ENCODE peak calls at places on chromosomes 2 and 18, in five cellular contexts. A, M, Z, L and S are unnamed samples.

GRCh38 chr2:174072069-174072468 is 106.9 kb upstream of the SP3 start:
- DNase-seq in A (peak), L (no peak), M (no peak), Z (no peak), S (no peak)

GRCh38 chr2:118061135-118061955 is 26.9 kb upstream of the INSIG2 start:
- DNase-seq in A (peak), L (peak), M (peak), Z (no peak), S (no peak)

GRCh38 chr2:136527560-136527959 is 237.8 kb upstream of the THSD7B start:
- DNase-seq in Z (no peak), M (no peak), A (peak), L (peak), S (no peak)

GRCh38 chr2:172228177-172228785 is 125.6 kb upstream of the DLX2 start:
- DNase-seq in A (no peak), M (no peak), Z (no peak), L (no peak), S (no peak)

GRCh38 chr2:65045651-65046050 is 10.6 kb upstream of the CEP68 start:
- DNase-seq in Z (no peak), M (no peak), L (peak), A (no peak), S (no peak)

GRCh38 chr2:238873841-238874240 is 26.0 kb downstream of the TWIST2 start:
- DNase-seq in A (no peak), M (no peak), L (no peak), Z (no peak), S (no peak)

GRCh38 chr18:79540914-79541301 is 138.7 kb upstream of the CTDP1 start:
- DNase-seq in L (no peak), Z (no peak), M (peak), A (no peak), S (no peak)

GRCh38 chr2:2648094-2648493 is 317.0 kb upstream of the MYT1L start:
- DNase-seq in Z (no peak), A (no peak), L (no peak), M (no peak), S (no peak)

GRCh38 chr2:54329482-54330225 is 73.6 kb upstream of the TSPYL6 start:
- DNase-seq in Z (no peak), A (peak), M (no peak), L (no peak), S (no peak)

GRCh38 chr2:151197184-151198070 is 64.2 kb downstream of the RBM43 start:
- DNase-seq in A (no peak), L (no peak), Z (no peak), M (no peak), S (no peak)

GRCh38 chr2:129879614-129880180 is 99.8 kb upstream of the RAB6C start:
- DNase-seq in A (no peak), L (no peak), M (no peak), Z (no peak), S (peak)

GRCh38 chr2:152405206-152406118 is 70.5 kb downstream of the FMNL2 start:
- DNase-seq in L (no peak), Z (no peak), M (no peak), A (no peak), S (no peak)

GRCh38 chr18:3411854-3412268 is 38.1 kb upstream of the TGIF1 start:
- DNase-seq in A (no peak), Z (no peak), M (no peak), L (no peak), S (no peak)

GRCh38 chr18:8744656-8745055 is 39.3 kb downstream of the MTCL1 start:
- DNase-seq in L (no peak), A (peak), Z (no peak), M (no peak), S (no peak)

GRCh38 chr2:8119782-8120551 is 561.9 kb upstream of the ID2 start:
- DNase-seq in A (no peak), Z (no peak), M (no peak), L (peak), S (no peak)

GRCh38 chr18:14965553-14965952 is 217.6 kb downstream of the ANKRD30B start:
- DNase-seq in A (no peak), L (no peak), Z (no peak), M (no peak), S (no peak)

GRCh38 chr18:33123852-33124251 is 316.7 kb downstream of the CCDC178 start:
- DNase-seq in M (no peak), L (no peak), A (no peak), Z (no peak), S (no peak)

GRCh38 chr2:15355386-15355785 is 205.7 kb downstream of the NBAS start:
- DNase-seq in L (no peak), M (no peak), Z (no peak), A (no peak), S (no peak)

GRCh38 chr2:109028280-109028679 is 39.3 kb upstream of the EDAR start:
- DNase-seq in M (no peak), Z (no peak), A (no peak), L (no peak), S (no peak)

GRCh38 chr2:219969508-219969907 is 342.1 kb downstream of the SLC4A3 start:
- DNase-seq in Z (no peak), A (no peak), L (no peak), M (no peak), S (no peak)

GRCh38 chr2:188922191-188922590 is 52.0 kb upstream of the COL3A1 start:
- DNase-seq in M (no peak), A (no peak), L (no peak), Z (no peak), S (no peak)

GRCh38 chr2:3422161-3422767 is 42.8 kb downstream of the TRAPPC12 start:
- DNase-seq in M (no peak), Z (no peak), L (no peak), A (peak), S (no peak)

GRCh38 chr2:603427-603826 is 73.8 kb downstream of the TMEM18 start:
- DNase-seq in A (no peak), M (no peak), L (no peak), Z (no peak), S (no peak)

GRCh38 chr2:1997409-1997808 is 253.1 kb upstream of the PXDN start:
- DNase-seq in A (no peak), Z (no peak), M (no peak), L (no peak), S (no peak)

GRCh38 chr18:23618862-23619387 is 32.6 kb upstream of the NPC1 start:
- DNase-seq in Z (peak), L (peak), A (no peak), M (no peak), S (no peak)

DNA sequence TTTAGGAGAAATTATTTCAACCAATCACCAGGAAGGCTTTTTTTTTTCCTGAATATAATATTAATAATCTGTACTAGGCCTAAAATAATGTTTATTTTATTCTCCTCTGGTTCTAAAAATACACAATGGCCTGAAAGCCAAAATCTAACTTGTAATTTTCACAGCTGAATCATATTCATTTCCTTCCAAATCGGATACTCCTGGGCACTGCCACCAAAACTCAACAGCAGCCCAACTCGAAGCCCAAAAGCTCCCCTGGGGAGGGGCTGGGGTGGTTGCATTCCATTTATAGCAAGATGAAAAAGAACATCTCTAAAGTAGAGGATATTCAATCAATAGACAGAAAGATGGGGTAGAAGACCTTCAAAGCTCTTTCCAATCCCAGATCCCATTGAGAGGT is 100.5 kb upstream of the SETBP1 start:
- DNase-seq in L (no peak), M (no peak), A (no peak), Z (no peak), S (no peak)
- H3K27ac ChIP-seq in L (no peak), M (peak), A (no peak), Z (no peak), S (peak)

DNA sequence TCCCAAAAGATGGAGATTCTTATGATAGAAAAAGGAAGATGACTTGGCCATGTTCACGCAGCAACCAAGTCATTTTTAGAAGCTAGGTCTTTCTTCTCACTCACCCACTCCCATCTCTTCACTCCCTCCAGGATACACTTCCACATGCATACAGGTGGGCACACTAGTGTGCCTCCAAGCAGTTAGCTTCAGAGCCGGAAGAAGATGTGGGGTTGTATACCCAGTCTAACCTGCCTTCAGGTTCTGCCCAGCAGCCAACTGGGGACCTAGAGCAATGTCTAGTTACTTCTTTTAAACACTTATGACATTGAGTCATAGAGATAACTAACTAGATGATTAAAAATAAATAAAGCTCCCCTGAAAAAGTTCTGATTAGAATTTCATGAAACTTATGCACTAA is 21.8 kb upstream of the TANK start:
- DNase-seq in A (peak), M (no peak), L (no peak), Z (no peak), S (no peak)
- H3K4me3 ChIP-seq in A (peak), M (no peak), L (no peak), Z (no peak), S (no peak)

GRCh38 chr2:195672674-195673073 is 15.6 kb downstream of the SLC39A10 start:
- DNase-seq in Z (no peak), L (no peak), M (no peak), A (no peak), S (no peak)
- TF ChIP-seq CTCF in Z (no peak), L (peak), M (no peak), A (peak), S (no peak)

GRCh38 chr2:30796723-30797122 is 10.5 kb downstream of the CAPN13 start:
- DNase-seq in Z (no peak), A (no peak), M (no peak), L (peak), S (no peak)
- H3K27ac ChIP-seq in Z (no peak), A (no peak), M (no peak), L (no peak), S (no peak)

DNA sequence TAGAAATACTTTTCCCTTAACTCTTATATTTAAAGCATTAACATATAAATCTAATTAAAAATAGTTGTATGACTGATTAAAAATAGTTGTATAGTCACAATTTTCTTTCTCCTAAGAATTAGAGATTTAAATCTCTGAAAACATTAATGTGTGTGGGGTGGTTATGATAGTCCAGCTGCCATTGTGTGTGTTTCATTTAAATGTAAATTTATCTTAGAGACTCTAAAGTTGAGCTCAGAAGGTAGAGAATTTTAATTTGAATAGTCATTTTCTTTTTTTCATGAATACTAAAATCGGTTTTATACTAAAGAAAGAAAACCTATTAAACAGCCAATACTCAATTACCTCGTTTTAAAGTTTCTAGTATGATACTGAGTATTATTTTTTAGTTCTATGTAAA is 18.6 kb downstream of the GREB1L start:
- DNase-seq in Z (no peak), M (no peak), L (no peak), A (no peak), S (no peak)
- H3K4me3 ChIP-seq in Z (no peak), M (no peak), L (peak), A (no peak), S (no peak)

GRCh38 chr18:22493940-22494339 is 76.2 kb upstream of the CTAGE1 start:
- DNase-seq in M (no peak), A (no peak), L (no peak), Z (no peak), S (no peak)

GRCh38 chr18:22488554-22488953 is 70.8 kb upstream of the CTAGE1 start:
- DNase-seq in M (peak), L (no peak), A (no peak), Z (no peak), S (peak)

GRCh38 chr18:22489694-22490093 is 72.0 kb upstream of the CTAGE1 start:
- DNase-seq in L (no peak), M (no peak), Z (no peak), A (no peak), S (no peak)

GRCh38 chr18:22493255-22493654 is 75.5 kb upstream of the CTAGE1 start:
- DNase-seq in A (no peak), L (no peak), Z (no peak), M (no peak), S (no peak)

GRCh38 chr18:22490429-22490846 is 72.7 kb upstream of the CTAGE1 start:
- DNase-seq in L (no peak), Z (no peak), M (no peak), A (no peak), S (no peak)
- TF ChIP-seq CTCF in L (no peak), Z (no peak), M (no peak), A (no peak), S (no peak)